ENCODE peak calls at places on chromosomes 2 and 18, in five cellular contexts. S is PC-3, D is cardiac muscle cell, Z is brain microvascular endothelial cell, M is astrocyte. F is an unnamed sample.

GRCh38 chr18:13451661-13452447 is 233.3 kb downstream of the LDLRAD4 start:
- DNase-seq in S (no peak), D (no peak), Z (no peak), M (no peak), F (no peak)

GRCh38 chr2:222336442-222336841 is 37.6 kb upstream of the PAX3 start:
- DNase-seq in S (no peak), D (no peak), Z (no peak), M (no peak), F (no peak)

GRCh38 chr2:3324404-3325281 is 53.0 kb downstream of the EIPR1 start:
- DNase-seq in S (no peak), D (no peak), Z (no peak), M (no peak), F (no peak)

GRCh38 chr2:59830601-59831000 is 722.9 kb downstream of the BCL11A start:
- DNase-seq in S (no peak), D (no peak), Z (no peak), M (no peak), F (no peak)

GRCh38 chr2:128360711-128361110 is 42.0 kb upstream of the HS6ST1 start:
- DNase-seq in S (no peak), D (no peak), Z (no peak), M (no peak), F (no peak)

GRCh38 chr2:17748745-17749144 is 4.9 kb downstream of the SMC6 start:
- DNase-seq in S (no peak), D (no peak), Z (no peak), M (no peak), F (no peak)

GRCh38 chr2:197965756-197966155 is 161.4 kb downstream of the PLCL1 start:
- DNase-seq in S (no peak), D (no peak), Z (no peak), M (no peak), F (no peak)

GRCh38 chr2:20449501-20450200 is 2.8 kb downstream of the RHOB start:
- DNase-seq in S (no peak), D (no peak), Z (no peak), M (no peak), F (no peak)

GRCh38 chr2:179460101-179460500 is 195.5 kb upstream of the SESTD1 start:
- DNase-seq in S (no peak), D (no peak), Z (peak; percentile 53), M (no peak), F (no peak)

GRCh38 chr2:223079925-223080324 is 27.9 kb downstream of the KCNE4 start:
- DNase-seq in S (no peak), D (no peak), Z (no peak), M (no peak), F (no peak)

GRCh38 chr18:48106976-48107781 is 176.7 kb upstream of the SMAD2 start:
- DNase-seq in S (no peak), D (no peak), Z (no peak), M (no peak), F (no peak)

GRCh38 chr18:76571689-76572088 is 76.6 kb upstream of the ZNF516 start:
- DNase-seq in S (no peak), D (no peak), Z (no peak), M (no peak), F (no peak)

GRCh38 chr18:3183103-3183717 is 36.6 kb downstream of the MYOM1 start:
- DNase-seq in S (no peak), D (no peak), Z (no peak), M (no peak), F (no peak)

GRCh38 chr18:3184275-3184963 is 35.3 kb downstream of the MYOM1 start:
- DNase-seq in S (no peak), D (no peak), Z (no peak), M (no peak), F (no peak)

GRCh38 chr18:3179430-3180089 is 40.2 kb downstream of the MYOM1 start:
- DNase-seq in S (peak; percentile 85), D (peak; percentile 18), Z (no peak), M (no peak), F (no peak)

GRCh38 chr18:3177902-3178687 is 41.7 kb downstream of the MYOM1 start:
- DNase-seq in S (no peak), D (no peak), Z (no peak), M (peak; percentile 31), F (no peak)

GRCh38 chr18:3180325-3180724 is 39.4 kb downstream of the MYOM1 start:
- DNase-seq in S (no peak), D (peak; percentile 30), Z (no peak), M (peak; percentile 33), F (no peak)
- H3K27ac ChIP-seq in S (no peak overlapping the region), D (peak overlapping the region; percentile 87), Z (no peak overlapping the region), M (no peak overlapping the region), F (no peak overlapping the region)

GRCh38 chr2:13660231-13660630 is 943.5 kb downstream of the TRIB2 start:
- DNase-seq in S (no peak), D (no peak), Z (no peak), M (no peak), F (no peak)

GRCh38 chr2:13666582-13667414 is 950.1 kb downstream of the TRIB2 start:
- DNase-seq in S (no peak), D (no peak), Z (no peak), M (no peak), F (no peak)

GRCh38 chr2:13667415-13667757 is 950.6 kb downstream of the TRIB2 start:
- DNase-seq in S (no peak), D (no peak), Z (no peak), M (no peak), F (no peak)

GRCh38 chr2:13662055-13662454 is 945.3 kb downstream of the TRIB2 start:
- DNase-seq in S (peak; percentile 56), D (no peak), Z (peak; percentile 18), M (peak; percentile 35), F (no peak)
- H3K27ac ChIP-seq in S (no peak overlapping the region), D (no peak overlapping the region), Z (peak overlapping the region; percentile 59), M (no peak overlapping the region), F (no peak overlapping the region)

DNA sequence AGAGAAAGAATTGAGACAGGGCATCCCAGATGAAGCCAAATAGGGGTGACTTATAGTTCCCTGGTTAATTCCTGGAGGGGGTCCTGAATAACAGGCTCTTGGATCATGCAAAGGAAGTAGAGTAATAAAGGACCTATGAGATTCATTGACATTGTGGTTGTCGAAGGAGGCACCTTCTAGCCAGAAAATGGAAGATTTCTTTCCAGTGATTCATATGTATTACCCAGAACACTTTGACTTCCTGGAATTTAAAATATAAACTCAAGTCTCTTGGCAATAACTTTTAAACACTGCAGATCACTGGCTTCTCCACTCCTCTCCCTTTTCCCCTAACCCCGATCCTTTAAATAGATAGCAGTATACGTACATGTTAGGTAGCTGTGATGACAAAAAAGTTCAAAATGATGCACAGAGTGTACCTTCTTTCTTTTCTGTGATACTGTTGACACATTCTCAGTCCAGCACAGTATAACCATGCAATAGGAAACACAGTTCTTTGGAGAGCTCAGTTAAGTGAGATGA is 211.8 kb downstream of the LTBP1 start:
- DNase-seq in S (peak; percentile 90), D (no peak), Z (peak; percentile 83), M (peak; percentile 97), F (no peak)
- H3K27ac ChIP-seq in S (peak overlapping the region; percentile 89), D (peak overlapping the region; percentile 32), Z (peak overlapping the region; percentile 82), M (peak overlapping the region; percentile 82), F (peak overlapping the region; percentile 86)

GRCh38 chr2:188628989-188629889 is 337.6 kb downstream of the GULP1 start:
- DNase-seq in S (peak; percentile 93), D (no peak), Z (peak; percentile 34), M (peak; percentile 72), F (peak; percentile 56)
- H3K27ac ChIP-seq in S (peak overlapping the region; percentile 15), D (no peak overlapping the region), Z (peak overlapping the region; percentile 28), M (peak overlapping the region; percentile 24), F (no peak overlapping the region)

DNA sequence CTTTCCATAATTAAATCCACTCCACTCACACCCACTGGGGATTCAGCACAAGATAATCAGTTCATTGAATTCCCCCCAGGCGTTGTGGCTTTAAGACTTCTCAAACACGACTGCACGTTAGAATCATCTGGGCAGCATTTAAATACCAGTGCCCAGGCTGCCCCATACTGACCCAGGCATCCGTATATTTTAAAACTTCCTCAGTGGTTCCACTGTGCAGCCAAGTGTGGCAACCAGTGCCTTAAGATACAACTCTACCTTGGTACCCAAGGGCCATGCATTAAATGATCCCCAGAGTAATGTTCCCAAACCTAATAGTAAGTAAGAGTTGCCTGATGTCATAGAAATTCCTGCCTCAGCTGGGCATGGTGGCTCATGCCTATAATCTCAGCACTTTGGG is 54.3 kb upstream of the BZW1 start:
- DNase-seq in S (no peak), D (no peak), Z (no peak), M (no peak), F (no peak)
- H3K27ac ChIP-seq in S (peak overlapping the region; percentile 93), D (no peak overlapping the region), Z (peak overlapping the region; percentile 85), M (peak overlapping the region; percentile 58), F (peak overlapping the region; percentile 92)

DNA sequence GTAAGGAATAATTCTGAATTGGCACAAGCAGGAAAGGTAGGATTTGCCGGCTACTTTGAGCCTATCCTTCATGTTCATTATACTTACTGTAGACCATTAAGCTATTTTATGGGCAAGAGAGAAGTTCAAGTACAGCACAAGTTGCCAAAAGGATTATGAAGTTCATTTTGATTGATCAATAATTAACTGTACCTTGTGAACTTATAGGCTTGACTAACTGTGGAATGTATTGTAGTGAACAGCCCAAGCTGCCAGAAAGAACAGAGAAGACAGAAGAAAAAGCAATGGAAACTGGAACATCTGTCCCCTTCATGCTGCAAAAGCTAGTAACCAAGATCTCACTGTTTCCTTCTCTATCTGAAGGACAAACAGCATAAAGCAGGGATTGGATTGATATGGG is 810.1 kb upstream of the ZEB2 start:
- DNase-seq in S (no peak), D (no peak), Z (no peak), M (no peak), F (no peak)
- H3K27ac ChIP-seq in S (no peak overlapping the region), D (no peak overlapping the region), Z (no peak overlapping the region), M (no peak overlapping the region), F (no peak overlapping the region)

DNA sequence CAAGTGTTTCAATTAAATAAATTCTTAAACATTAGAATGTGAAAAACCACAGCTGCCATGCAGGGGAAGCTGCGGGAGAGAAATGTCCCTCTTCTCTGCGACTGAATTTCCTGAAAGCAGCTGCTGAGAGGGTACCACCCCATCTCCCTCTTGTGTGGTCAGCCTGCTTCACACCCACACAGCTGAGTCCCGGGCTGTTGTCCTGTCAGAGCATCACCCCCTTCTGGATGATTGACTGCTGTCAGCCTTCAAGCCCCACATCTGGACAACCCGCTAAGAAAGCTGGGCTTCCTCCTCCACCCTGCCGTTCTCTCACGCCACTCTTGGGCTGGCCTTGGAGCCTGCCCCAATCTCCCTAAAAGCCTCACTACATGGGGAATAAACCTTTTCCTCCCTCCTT is 26.0 kb downstream of the SH3YL1 start:
- DNase-seq in S (no peak), D (no peak), Z (no peak), M (no peak), F (no peak)
- H3K27ac ChIP-seq in S (no peak overlapping the region), D (no peak overlapping the region), Z (no peak overlapping the region), M (no peak overlapping the region), F (no peak overlapping the region)

F was measured in epithelial cell of prostate.